ENCODE peak calls at places on chromosomes 11 and 22, in four cellular contexts. G is fibroblast of pulmonary artery, Z is bronchial epithelial cell, J is PC-3. I is an unnamed sample.
A peak's percentile ranks its signal among the peaks of the same experiment; 100 is the strongest.

GRCh38 chr22:32904044-32904443 is 102.5 kb downstream of the TIMP3 start:
- DNase-seq in G (peak; percentile 59), Z (peak; percentile 63), J (peak; percentile 2), I (no peak)

GRCh38 chr11:87602776-87603175 is 565.0 kb downstream of the TMEM135 start:
- DNase-seq in G (no peak), Z (peak; percentile 72), J (no peak), I (no peak)

GRCh38 chr22:24968066-24968561 is 15.6 kb downstream of the KIAA1671 start:
- DNase-seq in G (no peak), Z (peak; percentile 53), J (peak; percentile 90), I (no peak)

GRCh38 chr11:134741453-134742227 is 329.6 kb upstream of the B3GAT1 start:
- DNase-seq in G (peak; percentile 60), Z (no peak), J (no peak), I (no peak)

GRCh38 chr11:46721286-46721685 is 2.3 kb downstream of the F2 start:
- DNase-seq in G (no peak), Z (no peak), J (no peak), I (no peak)

GRCh38 chr22:37098976-37099577 is 10.4 kb downstream of the TMPRSS6 start:
- DNase-seq in G (no peak), Z (no peak), J (no peak), I (no peak)

GRCh38 chr11:13287026-13287425 is 9.4 kb downstream of the BMAL1 start:
- DNase-seq in G (no peak), Z (no peak), J (no peak), I (no peak)

GRCh38 chr11:67522844-67523555 is at the start of gene CABP2:
- DNase-seq in G (no peak), Z (no peak), J (no peak), I (no peak)

GRCh38 chr11:109309153-109309552 is 112.8 kb upstream of the C11orf87 start:
- DNase-seq in G (peak; percentile 53), Z (no peak), J (peak; percentile 14), I (peak; percentile 28)

GRCh38 chr11:30016588-30017363 is at the start of gene KCNA4:
- DNase-seq in G (peak; percentile 36), Z (no peak), J (no peak), I (no peak)

GRCh38 chr22:35561796-35562526 is 21.3 kb downstream of the RASD2 start:
- DNase-seq in G (peak; percentile 57), Z (peak; percentile 41), J (peak; percentile 31), I (no peak)

GRCh38 chr11:106461839-106462545 is 384.5 kb downstream of the AASDHPPT start:
- DNase-seq in G (peak; percentile 50), Z (no peak), J (no peak), I (no peak)

GRCh38 chr22:19643448-19644313 is 70.6 kb upstream of the SEPTIN5 start:
- DNase-seq in G (no peak), Z (no peak), J (no peak), I (no peak)

GRCh38 chr11:117180661-117181585 is 2.4 kb downstream of the SIDT2 start:
- DNase-seq in G (peak; percentile 81), Z (peak; percentile 58), J (peak; percentile 49), I (peak; percentile 43)

GRCh38 chr11:46930089-46930488 is 6.5 kb upstream of the CSTPP1 start:
- DNase-seq in G (peak; percentile 53), Z (peak; percentile 82), J (peak; percentile 43), I (peak; percentile 57)

GRCh38 chr22:30717331-30717921 is 22.8 kb downstream of the OSBP2 start:
- DNase-seq in G (peak; percentile 78), Z (peak; percentile 76), J (peak; percentile 88), I (no peak)

GRCh38 chr11:62705401-62705800 is 1.8 kb downstream of the BSCL2 start:
- DNase-seq in G (no peak), Z (no peak), J (peak; percentile 43), I (no peak)

GRCh38 chr22:34841911-34842310 is 224.0 kb upstream of the ISX start:
- DNase-seq in G (no peak), Z (no peak), J (no peak), I (no peak)

GRCh38 chr11:20158597-20159257 is 1.5 kb downstream of the DBX1 start:
- DNase-seq in G (peak; percentile 77), Z (peak; percentile 36), J (peak; percentile 44), I (no peak)

GRCh38 chr22:29096736-29097669 is 24.2 kb downstream of the KREMEN1 start:
- DNase-seq in G (no peak), Z (peak; percentile 13), J (peak; percentile 40), I (no peak)

GRCh38 chr11:120857508-120857907 is 166.4 kb upstream of the TBCEL start:
- DNase-seq in G (no peak), Z (no peak), J (no peak), I (no peak)

GRCh38 chr11:31262761-31263160 is 106.8 kb downstream of the DCDC1 start:
- DNase-seq in G (no peak), Z (peak; percentile 62), J (no peak), I (peak; percentile 63)

GRCh38 chr11:837990-838307 is 4.4 kb downstream of the POLR2L start:
- DNase-seq in G (no peak), Z (no peak), J (no peak), I (no peak)

GRCh38 chr11:3341298-3341697 is 37.6 kb downstream of the ZNF195 start:
- DNase-seq in G (peak; percentile 20), Z (peak; percentile 20), J (peak; percentile 65), I (no peak)

GRCh38 chr11:7522106-7522505 is 8.3 kb downstream of the PPFIBP2 start:
- DNase-seq in G (no peak), Z (no peak), J (no peak), I (no peak)

GRCh38 chr11:65575568-65576231 is at the start of gene EHBP1L1:
- DNase-seq in G (peak; percentile 55), Z (peak; percentile 61), J (peak; percentile 70), I (no peak)

GRCh38 chr11:32809313-32809712 is 14.9 kb upstream of the CCDC73 start:
- DNase-seq in G (peak; percentile 84), Z (peak; percentile 76), J (peak; percentile 84), I (no peak)

GRCh38 chr11:45556851-45557707 is 108.3 kb downstream of the CHST1 start:
- DNase-seq in G (peak; percentile 87), Z (peak; percentile 9), J (peak; percentile 10), I (no peak)

GRCh38 chr11:69352715-69353325 is 58.9 kb downstream of the MYEOV start:
- DNase-seq in G (peak; percentile 84), Z (peak; percentile 97), J (peak; percentile 96), I (peak; percentile 84)

GRCh38 chr11:69644071-69644961 is 3.4 kb downstream of the CCND1 start:
- DNase-seq in G (peak; percentile 91), Z (no peak), J (peak; percentile 75), I (peak; percentile 91)

GRCh38 chr11:134339756-134340155 is 8.0 kb downstream of the GLB1L2 start:
- DNase-seq in G (no peak), Z (peak; percentile 54), J (peak; percentile 19), I (no peak)

GRCh38 chr11:104060004-104060403 is 23.6 kb downstream of the DDI1 start:
- DNase-seq in G (peak; percentile 28), Z (peak; percentile 57), J (no peak), I (no peak)

GRCh38 chr11:16372355-16372754 is 16.0 kb upstream of the SOX6 start:
- DNase-seq in G (no peak), Z (no peak), J (no peak), I (no peak)

GRCh38 chr11:32884770-32885384 is 7.7 kb upstream of the QSER1 start:
- DNase-seq in G (peak; percentile 36), Z (peak; percentile 15), J (peak; percentile 22), I (no peak)

GRCh38 chr11:57205046-57205671 is 23.4 kb downstream of the LRRC55 start:
- DNase-seq in G (peak; percentile 33), Z (peak; percentile 15), J (peak; percentile 10), I (no peak)

GRCh38 chr22:23289851-23290724 is 109.8 kb downstream of the BCR start:
- DNase-seq in G (peak; percentile 61), Z (peak; percentile 29), J (peak; percentile 56), I (no peak)

DNA sequence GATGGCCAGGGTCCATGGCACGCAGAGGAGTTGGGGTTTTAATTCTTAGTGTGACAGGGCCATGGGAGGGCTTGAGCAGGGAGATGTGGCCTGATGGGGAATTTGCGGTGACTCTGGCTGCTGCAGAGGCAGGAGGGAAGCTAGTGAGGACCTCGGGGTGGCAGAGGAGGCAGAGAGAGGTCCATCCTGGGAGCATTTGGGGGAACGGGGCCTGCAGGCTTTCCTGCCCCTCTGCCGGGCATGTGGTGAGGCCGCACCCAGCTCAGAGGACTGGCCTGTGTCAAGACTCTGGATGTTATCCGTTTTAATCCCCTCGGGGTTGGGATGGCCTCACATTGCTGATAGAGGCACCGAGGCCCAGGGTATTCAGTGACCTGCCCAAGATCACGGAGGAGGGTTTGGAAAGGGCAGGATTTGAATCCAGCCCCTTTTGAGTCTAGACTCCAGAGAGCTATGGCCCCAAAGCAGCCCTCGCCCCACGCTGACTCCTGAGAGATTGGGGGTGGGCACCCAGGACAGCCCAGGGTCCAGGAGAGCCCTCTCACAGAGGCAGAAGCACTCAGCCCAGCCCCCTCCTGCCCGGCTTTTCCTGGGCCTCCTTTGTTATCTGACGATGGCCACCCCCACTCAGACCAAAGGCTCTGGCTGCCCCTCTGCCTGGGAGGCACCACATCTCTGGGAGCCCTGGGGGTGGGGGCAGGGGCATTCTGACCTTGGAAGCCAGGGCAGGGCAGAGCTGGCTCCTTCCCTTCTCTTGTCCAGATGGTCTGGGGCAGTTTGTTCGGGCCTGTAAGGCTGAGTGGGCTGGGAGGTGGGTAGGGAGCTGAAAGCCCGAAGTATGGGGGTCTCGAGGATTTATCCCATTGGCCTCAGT is 13.9 kb downstream of the MGAT3 start:
- DNase-seq in G (no peak), Z (no peak), J (no peak), I (no peak)
- H3K4me3 ChIP-seq in G (no peak overlapping the region), Z (no peak overlapping the region), J (no peak overlapping the region), I (no peak overlapping the region)

DNA sequence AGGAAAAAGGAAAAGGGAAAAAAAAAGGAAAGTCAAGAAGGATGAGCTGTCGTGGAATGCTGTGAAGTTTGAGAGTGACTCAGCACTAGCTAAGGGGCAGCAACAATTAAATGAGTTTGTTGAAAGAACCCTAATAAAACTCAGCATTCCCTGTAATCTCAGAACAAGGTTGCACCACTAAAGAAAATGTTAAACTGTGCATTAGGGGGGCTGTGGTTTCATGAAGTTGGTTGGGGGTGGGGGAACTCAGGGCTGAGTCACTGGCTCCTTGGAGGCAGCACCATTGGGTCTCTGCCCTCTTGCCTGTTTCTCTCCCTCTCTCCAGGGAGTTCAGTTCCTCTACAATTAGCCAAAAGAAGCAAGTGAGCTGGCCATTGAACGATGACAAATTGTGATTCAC is 64.4 kb upstream of the BLID start:
- DNase-seq in G (peak; percentile 87), Z (peak; percentile 88), J (peak; percentile 99), I (no peak)
- TF ChIP-seq CTCF in G (no peak), Z (no peak), J (no peak), I (no peak)

DNA sequence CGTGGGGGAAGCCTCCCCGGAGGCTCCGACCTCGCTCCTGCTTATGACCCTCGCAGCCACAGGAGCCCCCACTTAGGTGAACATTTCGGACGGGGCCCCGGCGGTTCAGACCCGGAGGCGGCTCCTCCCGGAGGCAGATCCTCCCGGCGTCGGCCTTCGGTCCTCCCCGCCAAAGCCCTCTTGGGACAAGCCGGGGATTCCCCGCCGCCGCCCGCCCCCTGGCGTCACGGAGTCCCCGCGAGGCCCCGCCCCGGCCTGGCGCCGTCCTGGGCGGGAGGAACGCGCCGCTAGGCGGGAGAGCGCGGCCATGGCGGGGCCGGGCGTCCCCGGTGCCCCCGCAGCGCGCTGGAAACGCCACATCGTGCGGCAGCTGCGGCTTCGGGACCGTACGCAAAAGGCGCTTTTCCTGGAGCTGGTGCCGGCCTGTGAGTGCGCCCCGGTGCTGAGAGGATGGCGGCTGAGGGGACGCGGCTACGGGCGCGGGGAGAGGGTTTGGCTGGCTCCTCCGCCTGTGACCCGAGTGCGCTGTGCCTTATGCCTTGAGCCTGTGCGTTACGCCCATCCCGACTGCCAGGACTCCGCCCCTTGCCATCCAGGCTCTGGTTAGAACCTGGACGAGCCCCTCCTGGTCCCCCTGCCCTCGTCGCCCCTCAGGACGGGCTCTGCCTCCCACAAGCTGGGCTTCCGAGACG is at the start of gene ATG16L2:
- DNase-seq in G (peak; percentile 80), Z (peak; percentile 59), J (peak; percentile 92), I (no peak)
- H3K4me3 ChIP-seq in G (peak within 1 kb of the TSS; percentile 85), Z (peak within 1 kb of the TSS; percentile 81), J (peak within 1 kb of the TSS; percentile 79), I (peak within 1 kb of the TSS; percentile 78)

GRCh38 chr11:118956847-118957469 is 860 bp downstream of the UPK2 start:
- DNase-seq in G (no peak), Z (no peak), J (no peak), I (no peak)
- TF ChIP-seq CTCF in G (no peak), Z (no peak), J (no peak), I (no peak)